ENCODE peak calls at places on chromosomes 7 and 10, in seven cellular contexts. L is prostate gland, Z is IMR-90, E is body of pancreas, G is ovary, F is A549, S is uterus. V is an unnamed sample.

GRCh38 chr10:116715396-116715795 is 27.0 kb downstream of the HSPA12A start:
- DNase-seq in L (no peak), Z (no peak), E (no peak), G (no peak), F (no peak), S (no peak), V (no peak)

GRCh38 chr10:112360308-112361270 is 13.3 kb upstream of the ACSL5 start:
- DNase-seq in L (peak; percentile 88), Z (peak; percentile 21), E (peak; percentile 29), G (no peak), F (peak; percentile 10), S (peak; percentile 47), V (no peak)

GRCh38 chr7:140316165-140316661 is 82.1 kb downstream of the SLC37A3 start:
- DNase-seq in L (peak; percentile 76), Z (peak; percentile 73), E (peak; percentile 86), G (peak; percentile 58), F (peak; percentile 79), S (peak; percentile 80), V (no peak)

GRCh38 chr10:110208614-110209398 is 1.4 kb downstream of the MXI1 start:
- DNase-seq in L (peak; percentile 24), Z (peak; percentile 46), E (peak; percentile 49), G (peak; percentile 66), F (peak; percentile 52), S (peak; percentile 48), V (no peak)

GRCh38 chr10:92753865-92754264 is 64.1 kb downstream of the HHEX start:
- DNase-seq in L (no peak), Z (no peak), E (no peak), G (no peak), F (no peak), S (no peak), V (no peak)

GRCh38 chr10:88245974-88246511 is 337.1 kb downstream of the RNLS start:
- DNase-seq in L (no peak), Z (peak; percentile 76), E (peak; percentile 28), G (no peak), F (no peak), S (peak; percentile 72), V (no peak)

GRCh38 chr10:121185816-121186215 is 334.7 kb downstream of the WDR11 start:
- DNase-seq in L (no peak), Z (no peak), E (no peak), G (no peak), F (no peak), S (no peak), V (no peak)

GRCh38 chr7:87600130-87601124 is at the start of gene ABCB1:
- DNase-seq in L (no peak), Z (peak; percentile 35), E (peak; percentile 69), G (peak; percentile 53), F (peak; percentile 9), S (peak; percentile 47), V (peak; percentile 91)

GRCh38 chr7:22725585-22725984 is 1.4 kb upstream of the IL6 start:
- DNase-seq in L (no peak), Z (peak; percentile 48), E (no peak), G (no peak), F (peak; percentile 40), S (no peak), V (no peak)

GRCh38 chr7:149090397-149091195 is at the start of gene ZNF786:
- DNase-seq in L (peak; percentile 81), Z (peak; percentile 87), E (peak; percentile 86), G (peak; percentile 95), F (peak; percentile 91), S (peak; percentile 88), V (peak; percentile 91)

GRCh38 chr7:152723364-152723763 is 36.2 kb upstream of the ACTR3B start:
- DNase-seq in L (no peak), Z (no peak), E (no peak), G (no peak), F (no peak), S (no peak), V (no peak)

GRCh38 chr7:158695726-158696452 is 8.7 kb downstream of the NCAPG2 start:
- DNase-seq in L (peak; percentile 70), Z (peak; percentile 77), E (peak; percentile 86), G (peak; percentile 62), F (peak; percentile 76), S (peak; percentile 55), V (peak; percentile 39)
- H3K27ac ChIP-seq in L (peak overlapping the region; percentile 39), Z (no peak overlapping the region), E (no peak overlapping the region), G (no peak overlapping the region), F (peak overlapping the region; percentile 10), S (peak overlapping the region; percentile 21), V (no peak overlapping the region)

DNA sequence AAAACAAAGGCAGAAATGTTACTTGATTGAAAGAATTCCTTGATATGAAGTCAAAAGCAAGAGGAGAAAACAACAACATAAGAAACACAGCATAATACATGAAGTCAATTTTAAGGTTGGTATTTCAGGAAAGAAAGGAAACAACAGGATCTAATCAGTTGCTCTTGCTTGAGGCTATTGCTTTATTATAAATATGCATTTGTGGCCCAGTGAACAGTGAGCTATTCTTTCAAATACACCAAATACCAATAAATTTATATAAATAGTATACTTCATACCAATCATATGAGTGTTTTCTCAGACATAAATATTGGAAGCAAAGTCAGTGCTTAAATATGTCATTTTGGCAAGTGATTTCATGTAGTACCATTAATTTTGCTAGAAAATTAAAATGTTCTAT is 806.6 kb downstream of the NXPH1 start:
- DNase-seq in L (no peak), Z (no peak), E (no peak), G (no peak), F (no peak), S (no peak), V (no peak)
- H3K4me1 ChIP-seq in L (no peaks in the 10 kb centered on the region), Z (no peaks in the 10 kb centered on the region), E (no peaks in the 10 kb centered on the region), G (no peaks in the 10 kb centered on the region), F (no peaks in the 10 kb centered on the region), S (no peaks in the 10 kb centered on the region), V (no peaks in the 10 kb centered on the region)

DNA sequence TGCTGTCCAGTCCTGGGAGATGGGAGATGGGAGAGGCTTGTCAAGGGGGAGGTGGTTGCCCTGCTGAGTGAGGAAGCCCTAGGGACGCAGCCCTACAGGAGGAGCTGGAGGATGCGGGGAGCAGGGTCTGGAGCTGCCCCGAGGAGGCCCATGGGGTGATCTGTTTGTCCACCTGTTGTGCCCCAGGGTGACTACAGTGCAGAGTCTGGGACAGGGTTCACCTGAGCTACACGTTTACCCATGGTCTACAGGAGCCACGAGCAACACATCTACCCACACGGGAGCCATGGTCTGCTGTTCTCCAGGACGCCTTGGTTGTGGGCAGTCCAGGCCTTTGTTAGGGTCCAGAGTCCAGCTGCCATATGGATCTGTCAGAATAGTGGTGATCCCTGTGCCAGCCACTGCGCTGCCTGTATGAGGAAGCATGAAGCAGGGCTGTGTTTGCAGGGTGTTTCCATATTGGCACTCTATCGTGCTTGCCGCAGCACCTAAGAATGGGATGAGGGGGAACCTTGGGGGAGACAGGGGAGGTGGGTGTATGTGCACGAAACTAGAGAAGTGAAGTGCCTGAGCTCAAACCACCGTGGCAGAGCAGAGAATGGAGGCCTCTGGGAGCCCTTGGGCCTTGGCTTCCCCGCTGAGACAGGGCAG is 23.7 kb downstream of the ZNF775 start:
- DNase-seq in L (no peak), Z (no peak), E (peak; percentile 55), G (no peak), F (no peak), S (no peak), V (no peak)
- TF ChIP-seq POLR2A in L (no peak), Z (no peak), E (no peak), G (no peak), F (no peak), S (no peak), V (no peak)

GRCh38 chr7:151439855-151440798 is at the start of gene CRYGN:
- DNase-seq in L (no peak), Z (no peak), E (no peak), G (peak; percentile 29), F (no peak), S (peak; percentile 19), V (no peak)
- H3K27ac ChIP-seq in L (peak within 1 kb of the TSS; percentile 60), Z (no peak within 1 kb of the TSS), E (no peak within 1 kb of the TSS), G (no peak within 1 kb of the TSS), F (no peak within 1 kb of the TSS), S (peak within 1 kb of the TSS; percentile 91), V (no peak within 1 kb of the TSS)

GRCh38 chr7:77461246-77461645 is 45.1 kb upstream of the GSAP start:
- DNase-seq in L (no peak), Z (no peak), E (no peak), G (no peak), F (no peak), S (no peak), V (no peak)

GRCh38 chr7:77458786-77459185 is 42.6 kb upstream of the GSAP start:
- DNase-seq in L (no peak), Z (peak; percentile 41), E (no peak), G (no peak), F (no peak), S (no peak), V (no peak)

GRCh38 chr7:77461842-77462241 is 45.7 kb upstream of the GSAP start:
- DNase-seq in L (no peak), Z (no peak), E (no peak), G (no peak), F (no peak), S (no peak), V (no peak)

GRCh38 chr7:77459311-77459726 is 43.2 kb upstream of the GSAP start:
- DNase-seq in L (no peak), Z (no peak), E (no peak), G (no peak), F (peak; percentile 82), S (no peak), V (no peak)

DNA sequence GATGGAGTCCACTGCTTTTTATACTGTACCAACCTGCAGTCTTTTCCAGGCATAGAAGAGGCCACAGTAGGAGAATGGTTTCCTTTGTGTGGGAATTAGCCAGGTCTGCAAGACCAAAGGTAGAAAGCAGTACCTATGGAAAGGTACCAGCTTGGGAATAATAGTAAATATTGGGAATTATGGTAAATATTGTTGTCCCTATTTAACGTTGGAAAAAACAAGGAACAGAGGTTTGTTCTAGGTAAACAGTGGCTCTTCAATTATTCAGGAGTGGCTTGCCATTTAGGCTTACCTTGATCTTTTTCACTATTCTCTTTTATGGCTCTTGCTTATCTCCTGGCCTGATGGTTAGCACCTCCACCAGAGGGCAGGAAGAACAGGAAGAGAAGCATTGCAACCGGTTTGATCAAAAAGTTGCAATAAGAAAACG is 43.9 kb upstream of the GSAP start:
- DNase-seq in L (no peak), Z (no peak), E (no peak), G (no peak), F (peak; percentile 43), S (no peak), V (no peak)
- H3K4me1 ChIP-seq in L (no peaks in the 10 kb centered on the region), Z (peaks cover 2% of the 10 kb centered on the region), E (no peaks in the 10 kb centered on the region), G (no peaks in the 10 kb centered on the region), F (peaks cover 81% of the 10 kb centered on the region), S (no peaks in the 10 kb centered on the region), V (no peaks in the 10 kb centered on the region)